ENCODE peak calls at places on chromosomes 2 and 18, in ten cellular contexts. One of them, this sample, is unnamed.

GRCh38 chr2:119823734-119824334 is 64.1 kb downstream of the PTPN4 start:
- DNase-seq in suprapubic skin: no peak
- DNase-seq in left ventricle myocardium inferior: no peak
- DNase-seq in breast epithelium: no peak
- DNase-seq in mammary epithelial cell: no peak
- DNase-seq in LNCaP clone FGC: no peak
- DNase-seq in right lobe of liver: no peak
- DNase-seq in A549: peak
- DNase-seq in bronchial epithelial cell: peak
- DNase-seq in thyroid gland: peak
- DNase-seq in this sample: no peak

GRCh38 chr2:220269421-220269820 is 642.0 kb downstream of the SLC4A3 start:
- DNase-seq in breast epithelium: no peak
- DNase-seq in left ventricle myocardium inferior: no peak
- DNase-seq in thyroid gland: no peak
- DNase-seq in right lobe of liver: no peak
- DNase-seq in mammary epithelial cell: no peak
- DNase-seq in A549: no peak
- DNase-seq in bronchial epithelial cell: no peak
- DNase-seq in suprapubic skin: no peak
- DNase-seq in LNCaP clone FGC: no peak
- DNase-seq in this sample: no peak

GRCh38 chr18:39751161-39751560 is 2185.6 kb upstream of the CELF4 start:
- DNase-seq in bronchial epithelial cell: no peak
- DNase-seq in left ventricle myocardium inferior: no peak
- DNase-seq in right lobe of liver: no peak
- DNase-seq in LNCaP clone FGC: no peak
- DNase-seq in breast epithelium: no peak
- DNase-seq in mammary epithelial cell: no peak
- DNase-seq in thyroid gland: no peak
- DNase-seq in suprapubic skin: no peak
- DNase-seq in A549: no peak
- DNase-seq in this sample: no peak

GRCh38 chr2:240399419-240400318 is 35.8 kb upstream of the GPC1 start:
- DNase-seq in breast epithelium: no peak
- DNase-seq in left ventricle myocardium inferior: no peak
- DNase-seq in thyroid gland: no peak
- DNase-seq in suprapubic skin: no peak
- DNase-seq in A549: no peak
- DNase-seq in LNCaP clone FGC: no peak
- DNase-seq in bronchial epithelial cell: no peak
- DNase-seq in mammary epithelial cell: no peak
- DNase-seq in right lobe of liver: peak
- DNase-seq in this sample: no peak

GRCh38 chr2:203126971-203127370 is 111.8 kb upstream of the CYP20A1 start:
- DNase-seq in left ventricle myocardium inferior: no peak
- DNase-seq in A549: no peak
- DNase-seq in suprapubic skin: no peak
- DNase-seq in mammary epithelial cell: no peak
- DNase-seq in LNCaP clone FGC: no peak
- DNase-seq in bronchial epithelial cell: no peak
- DNase-seq in thyroid gland: no peak
- DNase-seq in right lobe of liver: no peak
- DNase-seq in breast epithelium: no peak
- DNase-seq in this sample: no peak

GRCh38 chr2:235009081-235009480 is 57.3 kb downstream of the SH3BP4 start:
- DNase-seq in right lobe of liver: no peak
- DNase-seq in A549: no peak
- DNase-seq in suprapubic skin: no peak
- DNase-seq in mammary epithelial cell: no peak
- DNase-seq in left ventricle myocardium inferior: no peak
- DNase-seq in breast epithelium: no peak
- DNase-seq in bronchial epithelial cell: no peak
- DNase-seq in LNCaP clone FGC: no peak
- DNase-seq in thyroid gland: no peak
- DNase-seq in this sample: no peak

GRCh38 chr2:206783718-206784117 is 18.3 kb downstream of the FASTKD2 start:
- DNase-seq in thyroid gland: no peak
- DNase-seq in right lobe of liver: no peak
- DNase-seq in mammary epithelial cell: no peak
- DNase-seq in left ventricle myocardium inferior: no peak
- DNase-seq in bronchial epithelial cell: no peak
- DNase-seq in LNCaP clone FGC: no peak
- DNase-seq in breast epithelium: no peak
- DNase-seq in suprapubic skin: no peak
- DNase-seq in A549: peak
- DNase-seq in this sample: no peak

GRCh38 chr2:177229448-177230242 is 17.1 kb downstream of the HNRNPA3 start:
- DNase-seq in suprapubic skin: no peak
- DNase-seq in left ventricle myocardium inferior: no peak
- DNase-seq in thyroid gland: no peak
- DNase-seq in A549: no peak
- DNase-seq in LNCaP clone FGC: no peak
- DNase-seq in breast epithelium: no peak
- DNase-seq in right lobe of liver: no peak
- DNase-seq in bronchial epithelial cell: peak
- DNase-seq in mammary epithelial cell: peak
- DNase-seq in this sample: no peak

GRCh38 chr2:166384774-166385173 is 9.0 kb upstream of the SCN9A start:
- DNase-seq in A549: peak
- DNase-seq in left ventricle myocardium inferior: no peak
- DNase-seq in LNCaP clone FGC: no peak
- DNase-seq in mammary epithelial cell: peak
- DNase-seq in thyroid gland: no peak
- DNase-seq in breast epithelium: no peak
- DNase-seq in right lobe of liver: no peak
- DNase-seq in bronchial epithelial cell: peak
- DNase-seq in suprapubic skin: no peak
- DNase-seq in this sample: no peak

GRCh38 chr2:113723411-113723810 is 33.0 kb downstream of the SLC35F5 start:
- DNase-seq in suprapubic skin: no peak
- DNase-seq in breast epithelium: no peak
- DNase-seq in A549: no peak
- DNase-seq in bronchial epithelial cell: no peak
- DNase-seq in LNCaP clone FGC: no peak
- DNase-seq in thyroid gland: no peak
- DNase-seq in mammary epithelial cell: no peak
- DNase-seq in left ventricle myocardium inferior: no peak
- DNase-seq in right lobe of liver: no peak
- DNase-seq in this sample: no peak

GRCh38 chr2:109437325-109438090 is 176.3 kb downstream of the SEPTIN10 start:
- DNase-seq in A549: no peak
- DNase-seq in left ventricle myocardium inferior: no peak
- DNase-seq in suprapubic skin: peak
- DNase-seq in thyroid gland: no peak
- DNase-seq in bronchial epithelial cell: peak
- DNase-seq in breast epithelium: no peak
- DNase-seq in mammary epithelial cell: no peak
- DNase-seq in LNCaP clone FGC: peak
- DNase-seq in right lobe of liver: no peak
- DNase-seq in this sample: peak

GRCh38 chr18:22363867-22364463 is 53.8 kb downstream of the CTAGE1 start:
- DNase-seq in bronchial epithelial cell: peak
- DNase-seq in A549: no peak
- DNase-seq in left ventricle myocardium inferior: no peak
- DNase-seq in breast epithelium: no peak
- DNase-seq in thyroid gland: no peak
- DNase-seq in suprapubic skin: no peak
- DNase-seq in right lobe of liver: no peak
- DNase-seq in mammary epithelial cell: no peak
- DNase-seq in LNCaP clone FGC: no peak
- DNase-seq in this sample: no peak

GRCh38 chr18:73879771-73880170 is 267.9 kb downstream of the FBXO15 start:
- DNase-seq in A549: no peak
- DNase-seq in suprapubic skin: no peak
- DNase-seq in left ventricle myocardium inferior: no peak
- DNase-seq in mammary epithelial cell: no peak
- DNase-seq in breast epithelium: no peak
- DNase-seq in right lobe of liver: no peak
- DNase-seq in LNCaP clone FGC: no peak
- DNase-seq in thyroid gland: no peak
- DNase-seq in bronchial epithelial cell: no peak
- DNase-seq in this sample: no peak

GRCh38 chr18:79403723-79404566 is 8.2 kb downstream of the NFATC1 start:
- DNase-seq in bronchial epithelial cell: peak
- DNase-seq in A549: no peak
- DNase-seq in left ventricle myocardium inferior: peak
- DNase-seq in thyroid gland: no peak
- DNase-seq in right lobe of liver: no peak
- DNase-seq in LNCaP clone FGC: no peak
- DNase-seq in suprapubic skin: peak
- DNase-seq in mammary epithelial cell: peak
- DNase-seq in breast epithelium: no peak
- DNase-seq in this sample: no peak
- H3K4me3 ChIP-seq in bronchial epithelial cell: no peak
- H3K4me3 ChIP-seq in A549: no peak
- H3K4me3 ChIP-seq in left ventricle myocardium inferior: peak
- H3K4me3 ChIP-seq in thyroid gland: no peak
- H3K4me3 ChIP-seq in right lobe of liver: no peak
- H3K4me3 ChIP-seq in LNCaP clone FGC: no peak
- H3K4me3 ChIP-seq in suprapubic skin: peak
- H3K4me3 ChIP-seq in mammary epithelial cell: no peak
- H3K4me3 ChIP-seq in breast epithelium: peak
- H3K4me3 ChIP-seq in this sample: no peak

GRCh38 chr2:238741277-238741676 is 106.6 kb upstream of the TWIST2 start:
- DNase-seq in left ventricle myocardium inferior: no peak
- DNase-seq in breast epithelium: no peak
- DNase-seq in LNCaP clone FGC: no peak
- DNase-seq in thyroid gland: no peak
- DNase-seq in suprapubic skin: no peak
- DNase-seq in bronchial epithelial cell: no peak
- DNase-seq in A549: no peak
- DNase-seq in mammary epithelial cell: no peak
- DNase-seq in right lobe of liver: no peak
- DNase-seq in this sample: peak
- TF ChIP-seq CTCF in left ventricle myocardium inferior: no peak
- TF ChIP-seq CTCF in breast epithelium: no peak
- TF ChIP-seq CTCF in LNCaP clone FGC: no peak
- TF ChIP-seq CTCF in thyroid gland: no peak
- TF ChIP-seq CTCF in suprapubic skin: no peak
- TF ChIP-seq CTCF in bronchial epithelial cell: no peak
- TF ChIP-seq CTCF in A549: no peak
- TF ChIP-seq CTCF in mammary epithelial cell: no peak
- TF ChIP-seq CTCF in right lobe of liver: no peak
- TF ChIP-seq CTCF in this sample: no peak

GRCh38 chr2:221539246-221539645 is 32.9 kb downstream of the EPHA4 start:
- DNase-seq in right lobe of liver: no peak
- DNase-seq in left ventricle myocardium inferior: no peak
- DNase-seq in breast epithelium: no peak
- DNase-seq in A549: no peak
- DNase-seq in LNCaP clone FGC: no peak
- DNase-seq in suprapubic skin: no peak
- DNase-seq in mammary epithelial cell: no peak
- DNase-seq in bronchial epithelial cell: no peak
- DNase-seq in thyroid gland: no peak
- DNase-seq in this sample: no peak
- H3K4me3 ChIP-seq in right lobe of liver: no peak
- H3K4me3 ChIP-seq in left ventricle myocardium inferior: no peak
- H3K4me3 ChIP-seq in breast epithelium: no peak
- H3K4me3 ChIP-seq in A549: no peak
- H3K4me3 ChIP-seq in LNCaP clone FGC: no peak
- H3K4me3 ChIP-seq in suprapubic skin: no peak
- H3K4me3 ChIP-seq in mammary epithelial cell: no peak
- H3K4me3 ChIP-seq in bronchial epithelial cell: no peak
- H3K4me3 ChIP-seq in thyroid gland: no peak
- H3K4me3 ChIP-seq in this sample: no peak

GRCh38 chr2:130342533-130343275 is at the start of gene IMP4:
- DNase-seq in A549: peak
- DNase-seq in right lobe of liver: peak
- DNase-seq in breast epithelium: peak
- DNase-seq in mammary epithelial cell: peak
- DNase-seq in LNCaP clone FGC: peak
- DNase-seq in left ventricle myocardium inferior: peak
- DNase-seq in bronchial epithelial cell: peak
- DNase-seq in suprapubic skin: peak
- DNase-seq in thyroid gland: peak
- DNase-seq in this sample: peak
- TF ChIP-seq CTCF in A549: no peak
- TF ChIP-seq CTCF in right lobe of liver: peak
- TF ChIP-seq CTCF in breast epithelium: peak
- TF ChIP-seq CTCF in mammary epithelial cell: peak
- TF ChIP-seq CTCF in LNCaP clone FGC: peak
- TF ChIP-seq CTCF in left ventricle myocardium inferior: peak
- TF ChIP-seq CTCF in bronchial epithelial cell: peak
- TF ChIP-seq CTCF in suprapubic skin: peak
- TF ChIP-seq CTCF in thyroid gland: peak
- TF ChIP-seq CTCF in this sample: no peak

GRCh38 chr2:190053426-190053825 is 9.1 kb downstream of the MSTN start:
- DNase-seq in breast epithelium: no peak
- DNase-seq in left ventricle myocardium inferior: no peak
- DNase-seq in thyroid gland: no peak
- DNase-seq in mammary epithelial cell: no peak
- DNase-seq in LNCaP clone FGC: no peak
- DNase-seq in bronchial epithelial cell: peak
- DNase-seq in A549: no peak
- DNase-seq in right lobe of liver: no peak
- DNase-seq in suprapubic skin: no peak
- DNase-seq in this sample: no peak
- H3K4me3 ChIP-seq in breast epithelium: no peak
- H3K4me3 ChIP-seq in left ventricle myocardium inferior: no peak
- H3K4me3 ChIP-seq in thyroid gland: no peak
- H3K4me3 ChIP-seq in mammary epithelial cell: no peak
- H3K4me3 ChIP-seq in LNCaP clone FGC: no peak
- H3K4me3 ChIP-seq in bronchial epithelial cell: no peak
- H3K4me3 ChIP-seq in A549: no peak
- H3K4me3 ChIP-seq in right lobe of liver: no peak
- H3K4me3 ChIP-seq in suprapubic skin: no peak
- H3K4me3 ChIP-seq in this sample: no peak

GRCh38 chr2:188318161-188318749 is 26.6 kb downstream of the GULP1 start:
- DNase-seq in thyroid gland: no peak
- DNase-seq in mammary epithelial cell: no peak
- DNase-seq in LNCaP clone FGC: peak
- DNase-seq in breast epithelium: no peak
- DNase-seq in right lobe of liver: no peak
- DNase-seq in A549: no peak
- DNase-seq in bronchial epithelial cell: no peak
- DNase-seq in left ventricle myocardium inferior: no peak
- DNase-seq in suprapubic skin: no peak
- DNase-seq in this sample: no peak

GRCh38 chr2:188316791-188317423 is 25.2 kb downstream of the GULP1 start:
- DNase-seq in bronchial epithelial cell: no peak
- DNase-seq in mammary epithelial cell: no peak
- DNase-seq in right lobe of liver: no peak
- DNase-seq in thyroid gland: no peak
- DNase-seq in suprapubic skin: no peak
- DNase-seq in breast epithelium: no peak
- DNase-seq in A549: no peak
- DNase-seq in left ventricle myocardium inferior: no peak
- DNase-seq in LNCaP clone FGC: peak
- DNase-seq in this sample: no peak

GRCh38 chr2:188322569-188323531 is 31.2 kb downstream of the GULP1 start:
- DNase-seq in thyroid gland: no peak
- DNase-seq in mammary epithelial cell: no peak
- DNase-seq in A549: peak
- DNase-seq in right lobe of liver: no peak
- DNase-seq in bronchial epithelial cell: no peak
- DNase-seq in breast epithelium: no peak
- DNase-seq in suprapubic skin: no peak
- DNase-seq in left ventricle myocardium inferior: no peak
- DNase-seq in LNCaP clone FGC: peak
- DNase-seq in this sample: no peak

GRCh38 chr2:188320861-188321260 is 29.2 kb downstream of the GULP1 start:
- DNase-seq in left ventricle myocardium inferior: no peak
- DNase-seq in mammary epithelial cell: no peak
- DNase-seq in LNCaP clone FGC: no peak
- DNase-seq in breast epithelium: no peak
- DNase-seq in right lobe of liver: no peak
- DNase-seq in suprapubic skin: no peak
- DNase-seq in thyroid gland: no peak
- DNase-seq in A549: no peak
- DNase-seq in bronchial epithelial cell: no peak
- DNase-seq in this sample: no peak

GRCh38 chr2:188319845-188320244 is 28.2 kb downstream of the GULP1 start:
- DNase-seq in A549: peak
- DNase-seq in suprapubic skin: no peak
- DNase-seq in left ventricle myocardium inferior: no peak
- DNase-seq in breast epithelium: no peak
- DNase-seq in LNCaP clone FGC: no peak
- DNase-seq in right lobe of liver: no peak
- DNase-seq in thyroid gland: no peak
- DNase-seq in bronchial epithelial cell: peak
- DNase-seq in mammary epithelial cell: no peak
- DNase-seq in this sample: no peak
- TF ChIP-seq CTCF in A549: no peak
- TF ChIP-seq CTCF in suprapubic skin: no peak
- TF ChIP-seq CTCF in left ventricle myocardium inferior: no peak
- TF ChIP-seq CTCF in breast epithelium: no peak
- TF ChIP-seq CTCF in LNCaP clone FGC: no peak
- TF ChIP-seq CTCF in right lobe of liver: no peak
- TF ChIP-seq CTCF in thyroid gland: no peak
- TF ChIP-seq CTCF in bronchial epithelial cell: no peak
- TF ChIP-seq CTCF in mammary epithelial cell: no peak
- TF ChIP-seq CTCF in this sample: no peak